ENCODE peak calls at places on chromosomes 6 and 20, in six cellular contexts. J, B, I, A, Y and V are unnamed samples.

GRCh38 chr6:121615493-121615892 is 180.0 kb downstream of the GJA1 start:
- DNase-seq in J (peak; percentile 15), B (peak; percentile 22), I (no peak), A (no peak), Y (no peak), V (peak; percentile 21)

GRCh38 chr6:49912193-49912592 is 45.9 kb upstream of the CRISP1 start:
- DNase-seq in J (no peak), B (no peak), I (no peak), A (no peak), Y (no peak), V (no peak)

GRCh38 chr6:111171577-111172400 is 84.5 kb downstream of the SLC16A10 start:
- DNase-seq in J (no peak), B (no peak), I (no peak), A (no peak), Y (no peak), V (no peak)

GRCh38 chr6:44008821-44009370 is 118.4 kb downstream of the MRPL14 start:
- DNase-seq in J (no peak), B (no peak), I (no peak), A (no peak), Y (no peak), V (no peak)

GRCh38 chr20:34475979-34476736 is 40.1 kb upstream of the DYNLRB1 start:
- DNase-seq in J (peak; percentile 19), B (peak; percentile 51), I (peak; percentile 47), A (no peak), Y (no peak), V (peak; percentile 51)

GRCh38 chr6:14664616-14665315 is 547.2 kb downstream of the CD83 start:
- DNase-seq in J (no peak), B (no peak), I (no peak), A (no peak), Y (no peak), V (no peak)

GRCh38 chr6:134363323-134364039 is 45.6 kb upstream of the SGK1 start:
- DNase-seq in J (no peak), B (peak; percentile 75), I (no peak), A (no peak), Y (peak; percentile 6), V (peak; percentile 17)

GRCh38 chr20:24823989-24824693 is 124.9 kb upstream of the CST7 start:
- DNase-seq in J (no peak), B (no peak), I (no peak), A (no peak), Y (no peak), V (no peak)

GRCh38 chr6:26552640-26553189 is 14.5 kb downstream of the HMGN4 start:
- DNase-seq in J (no peak), B (no peak), I (no peak), A (no peak), Y (no peak), V (no peak)

GRCh38 chr6:168699631-168700315 is 258.8 kb downstream of the SMOC2 start:
- DNase-seq in J (no peak), B (no peak), I (no peak), A (no peak), Y (no peak), V (no peak)
- TF ChIP-seq JUN in J (no peak), B (no peak), I (no peak), A (no peak), Y (no peak), V (no peak)

GRCh38 chr6:148146717-148147116 is 195.9 kb upstream of the SASH1 start:
- DNase-seq in J (no peak), B (no peak), I (no peak), A (no peak), Y (no peak), V (peak; percentile 95)
- TF ChIP-seq MAX in J (no peak), B (no peak), I (no peak), A (no peak), Y (no peak), V (no peak)

GRCh38 chr6:169048806-169049205 is 204.8 kb downstream of the THBS2 start:
- DNase-seq in J (no peak), B (no peak), I (no peak), A (no peak), Y (no peak), V (no peak)
- TF ChIP-seq JUN in J (no peak), B (no peak), I (no peak), A (no peak), Y (no peak), V (no peak)

GRCh38 chr20:51427625-51428291 is 114.8 kb downstream of the NFATC2 start:
- DNase-seq in J (no peak), B (no peak), I (no peak), A (no peak), Y (no peak), V (no peak)

GRCh38 chr20:51429696-51430095 is 112.8 kb downstream of the NFATC2 start:
- DNase-seq in J (no peak), B (no peak), I (no peak), A (no peak), Y (no peak), V (no peak)

GRCh38 chr20:51428451-51429143 is 113.9 kb downstream of the NFATC2 start:
- DNase-seq in J (peak; percentile 43), B (no peak), I (peak; percentile 75), A (no peak), Y (peak; percentile 9), V (peak; percentile 82)

GRCh38 chr20:51430198-51430950 is 112.1 kb downstream of the NFATC2 start:
- DNase-seq in J (no peak), B (no peak), I (peak; percentile 43), A (no peak), Y (no peak), V (no peak)

GRCh38 chr20:51429144-51429482 is 113.4 kb downstream of the NFATC2 start:
- DNase-seq in J (no peak), B (no peak), I (no peak), A (no peak), Y (no peak), V (no peak)
- TF ChIP-seq MAX in J (no peak), B (no peak), I (no peak), A (no peak), Y (no peak), V (no peak)